ENCODE peak calls at places on chromosomes 12 and 14, in five cellular contexts. M, V, H, F and Y are unnamed samples.
A peak's percentile ranks its signal among the peaks of the same experiment; 100 is the strongest.

GRCh38 chr12:68901551-68901950 is 31.4 kb downstream of the CPM start:
- DNase-seq in F (no peak), H (no peak), M (no peak), V (no peak), Y (no peak)

GRCh38 chr12:10722905-10723866 is at the start of gene YBX3:
- DNase-seq in F (peak; percentile 91), V (peak; percentile 77), M (peak; percentile 86), H (peak; percentile 90), Y (peak; percentile 86)

GRCh38 chr14:21251215-21251614 is 18.0 kb downstream of the HNRNPC start:
- DNase-seq in H (no peak), F (no peak), V (no peak), M (no peak), Y (no peak)

GRCh38 chr14:36655963-36656768 is 5.5 kb upstream of the PAX9 start:
- DNase-seq in V (peak; percentile 19), M (peak; percentile 91), H (no peak), F (no peak), Y (no peak)

GRCh38 chr12:46395308-46395707 is 22.7 kb upstream of the SLC38A2 start:
- DNase-seq in V (no peak), H (peak; percentile 39), M (peak; percentile 56), F (no peak), Y (peak; percentile 54)

GRCh38 chr12:83865431-83865830 is 1047.2 kb downstream of the SLC6A15 start:
- DNase-seq in V (no peak), H (no peak), M (no peak), F (no peak), Y (no peak)

GRCh38 chr12:63905523-63905922 is 61.0 kb downstream of the SRGAP1 start:
- DNase-seq in V (no peak), M (no peak), F (no peak), H (no peak), Y (no peak)

GRCh38 chr14:54291491-54292191 is 105.2 kb upstream of the CDKN3 start:
- DNase-seq in V (no peak), F (peak; percentile 63), H (peak; percentile 59), M (peak; percentile 24), Y (peak; percentile 71)

GRCh38 chr12:52201520-52201839 is 9.7 kb upstream of the KRT80 start:
- DNase-seq in F (no peak), M (no peak), H (no peak), V (no peak), Y (no peak)

GRCh38 chr14:77143071-77143470 is 1.5 kb upstream of the ZDHHC22 start:
- DNase-seq in H (no peak), F (no peak), V (no peak), M (no peak), Y (no peak)

GRCh38 chr12:133203344-133204263 is 22.3 kb downstream of the ZNF268 start:
- DNase-seq in F (no peak), H (peak; percentile 31), V (peak; percentile 40), M (peak; percentile 18), Y (peak; percentile 11)

GRCh38 chr12:113138826-113139225 is 3.3 kb upstream of the RASAL1 start:
- DNase-seq in V (no peak), H (no peak), F (no peak), M (no peak), Y (no peak)

GRCh38 chr14:75831455-75831854 is 150.3 kb downstream of the TGFB3 start:
- DNase-seq in M (no peak), F (no peak), V (peak; percentile 95), H (peak; percentile 70), Y (peak; percentile 80)

GRCh38 chr14:41055589-41055988 is 551.1 kb upstream of the LRFN5 start:
- DNase-seq in H (no peak), V (no peak), F (no peak), M (no peak), Y (no peak)

GRCh38 chr12:41992029-41992428 is 152.6 kb downstream of the GXYLT1 start:
- DNase-seq in M (no peak), V (no peak), F (no peak), H (no peak), Y (no peak)

GRCh38 chr14:103402700-103403099 is 17.5 kb downstream of the MARK3 start:
- DNase-seq in V (peak; percentile 50), M (peak; percentile 59), F (no peak), H (peak; percentile 58), Y (peak; percentile 45)

GRCh38 chr14:50521912-50522341 is 10.4 kb downstream of the MAP4K5 start:
- DNase-seq in F (no peak), V (peak; percentile 41), H (no peak), M (no peak), Y (no peak)

GRCh38 chr12:62808166-62808879 is 126.6 kb downstream of the PPM1H start:
- DNase-seq in F (no peak), V (no peak), M (no peak), H (no peak), Y (no peak)

GRCh38 chr14:101721951-101722661 is 39.4 kb upstream of the PPP2R5C start:
- DNase-seq in V (peak; percentile 54), H (peak; percentile 11), F (peak; percentile 64), M (peak; percentile 53), Y (no peak)

GRCh38 chr12:25546318-25546717 is 6.8 kb downstream of the LMNTD1 start:
- DNase-seq in H (peak; percentile 25), M (no peak), F (no peak), V (peak; percentile 31), Y (peak; percentile 10)

GRCh38 chr14:105353163-105353562 is 38.6 kb downstream of the PACS2 start:
- DNase-seq in V (no peak), H (no peak), F (no peak), M (no peak), Y (no peak)

GRCh38 chr12:57128519-57129247 is 400 bp downstream of the LRP1 start:
- DNase-seq in F (no peak), M (peak; percentile 71), H (no peak), V (no peak), Y (no peak)

GRCh38 chr12:125610971-125611370 is 545.7 kb downstream of the AACS start:
- DNase-seq in H (no peak), V (no peak), F (no peak), M (no peak), Y (no peak)

GRCh38 chr14:21347201-21347600 is 36.6 kb downstream of the SUPT16H start:
- DNase-seq in H (peak; percentile 5), V (no peak), M (peak; percentile 14), F (no peak), Y (no peak)

GRCh38 chr12:113359133-113359938 is 949 bp downstream of the PLBD2 start:
- DNase-seq in F (peak; percentile 72), H (peak; percentile 36), V (peak; percentile 64), M (no peak), Y (peak; percentile 43)

GRCh38 chr14:74531011-74531410 is 37.4 kb downstream of the ISCA2 start:
- DNase-seq in M (no peak), V (no peak), H (no peak), F (no peak), Y (no peak)

GRCh38 chr12:88519802-88520435 is 60.4 kb downstream of the KITLG start:
- DNase-seq in F (no peak), V (no peak), M (no peak), H (peak; percentile 55), Y (peak; percentile 77)

GRCh38 chr12:593396-593976 is 69.8 kb downstream of the NINJ2 start:
- DNase-seq in F (no peak), V (no peak), H (no peak), M (no peak), Y (no peak)

GRCh38 chr12:93824514-93825500 is 147.6 kb downstream of the CRADD start:
- DNase-seq in H (no peak), M (peak; percentile 81), F (no peak), V (peak; percentile 36), Y (peak; percentile 42)

GRCh38 chr12:60093428-60093827 is 497.6 kb downstream of the SLC16A7 start:
- DNase-seq in V (no peak), H (no peak), M (peak; percentile 63), F (no peak), Y (peak; percentile 53)

GRCh38 chr12:5648692-5649338 is 216.9 kb downstream of the NTF3 start:
- DNase-seq in H (peak; percentile 24), M (peak; percentile 87), F (peak; percentile 30), V (peak; percentile 2), Y (peak; percentile 4)

GRCh38 chr12:106760184-106760531 is 14.3 kb upstream of the RIC8B start:
- DNase-seq in F (no peak), H (peak; percentile 27), M (peak; percentile 89), V (peak; percentile 25), Y (no peak)

GRCh38 chr12:51028126-51028810 is 2.1 kb upstream of the SLC11A2 start:
- DNase-seq in H (peak; percentile 58), V (peak; percentile 67), M (peak; percentile 89), F (no peak), Y (peak; percentile 59)
- TF ChIP-seq CTCF in H (peak; percentile 31), V (peak; percentile 48), M (peak; percentile 63), F (peak; percentile 26), Y (peak; percentile 42)

DNA sequence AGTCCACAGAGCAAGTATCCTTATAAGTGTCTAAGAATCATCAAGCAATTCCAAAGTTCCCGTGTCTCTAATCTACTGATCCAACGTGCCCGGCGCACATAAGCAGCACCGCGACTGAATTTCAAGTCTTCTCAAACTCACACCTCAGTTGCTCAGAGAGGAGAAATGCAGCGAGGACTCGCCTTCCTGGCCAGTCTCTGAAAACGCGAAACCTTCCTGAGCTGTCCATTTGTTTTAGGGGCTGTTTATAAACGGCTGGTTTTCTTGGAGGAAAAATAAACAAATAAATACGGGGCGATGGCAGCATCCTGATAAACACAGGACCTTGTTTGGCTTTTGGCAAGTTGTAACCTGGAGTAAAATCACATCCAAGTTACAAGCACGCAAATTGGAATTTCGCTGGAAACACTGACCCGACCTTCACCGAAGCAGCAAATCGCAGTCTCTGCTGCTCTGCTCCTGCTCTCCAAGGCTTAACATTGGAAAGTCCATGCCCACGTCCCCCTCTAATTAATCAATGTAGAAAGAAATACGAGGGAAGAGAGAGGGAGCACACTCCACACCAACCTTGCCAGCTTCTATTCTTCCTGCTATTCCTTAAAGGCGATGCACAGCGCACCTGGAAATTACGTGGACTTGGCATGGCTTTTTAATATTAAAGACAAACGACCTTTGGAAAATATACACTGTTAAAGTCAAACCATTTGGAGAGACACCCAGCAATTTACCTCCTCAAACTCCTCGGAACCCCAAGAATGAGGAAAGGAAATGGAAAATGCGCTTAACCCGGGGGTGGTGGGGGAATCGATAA is 248.7 kb downstream of the APAF1 start:
- DNase-seq in M (peak; percentile 55), H (no peak), V (no peak), F (no peak), Y (no peak)
- H3K4me3 ChIP-seq in M (peak overlapping the region; percentile 68), H (no peak overlapping the region), V (no peak overlapping the region), F (peak overlapping the region; percentile 41), Y (no peak overlapping the region)

DNA sequence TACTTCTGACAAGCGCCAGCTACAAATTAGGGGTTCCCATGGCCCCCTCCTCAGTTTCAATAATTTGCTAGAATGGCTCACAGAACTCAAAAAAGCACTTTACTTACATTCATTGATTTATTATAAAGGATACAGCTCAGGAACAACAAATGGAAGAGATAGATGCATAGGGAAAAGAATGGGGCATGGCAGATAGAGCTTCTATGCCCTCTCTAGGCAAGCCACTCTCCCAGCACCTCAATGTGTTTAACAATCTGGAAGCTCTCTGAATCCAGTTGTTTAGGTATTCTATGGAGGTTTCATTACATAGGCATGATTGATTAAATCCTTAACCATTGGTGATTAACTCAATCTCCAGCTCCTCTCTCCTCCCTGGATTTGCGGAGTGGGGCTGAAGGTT is 184.5 kb upstream of the DAAM1 start:
- DNase-seq in F (no peak), M (no peak), H (peak; percentile 32), V (peak; percentile 6), Y (peak; percentile 30)
- TF ChIP-seq CTCF in F (peak; percentile 36), M (no peak), H (peak; percentile 35), V (no peak), Y (peak; percentile 27)

DNA sequence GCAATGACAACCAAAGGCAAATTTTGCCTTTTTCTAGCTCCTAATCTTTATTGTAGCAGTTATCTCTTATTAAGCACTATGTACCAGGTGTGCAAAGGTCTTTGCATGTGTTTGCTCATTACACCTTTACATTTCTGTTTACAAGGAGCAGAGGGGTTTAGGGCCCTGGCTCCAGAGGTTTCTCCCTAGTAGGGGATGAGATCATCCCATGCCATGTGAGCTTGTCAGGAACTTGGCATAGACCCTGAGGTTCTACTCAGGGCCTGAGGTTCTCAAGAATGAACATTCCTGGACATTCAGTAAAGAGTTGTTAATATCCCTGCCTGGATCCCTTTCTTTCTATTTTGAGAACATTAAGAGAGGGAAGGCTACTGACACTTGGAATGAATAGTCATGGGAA is 292.0 kb downstream of the RPAP3 start:
- DNase-seq in H (peak; percentile 36), M (no peak), V (no peak), F (no peak), Y (peak; percentile 14)
- H3K4me3 ChIP-seq in H (no peak overlapping the region), M (no peak overlapping the region), V (no peak overlapping the region), F (no peak overlapping the region), Y (no peak overlapping the region)